ENCODE peak calls at places on chromosome 20, in four cellular contexts. One of them, this sample, is unnamed. For H3K4me1, the result is how much of the 10 kb centered on the place peaks cover.

GRCh38 chr20:60754866-60755265 is 497.2 kb upstream of the CDH4 start:
- DNase-seq in spleen: no peak
- DNase-seq in lower lobe of right lung: no peak
- DNase-seq in pancreas: no peak
- DNase-seq in this sample: no peak

GRCh38 chr20:49283703-49284625 is 6.1 kb upstream of the ZNFX1 start:
- DNase-seq in spleen: no peak
- DNase-seq in lower lobe of right lung: no peak
- DNase-seq in pancreas: no peak
- DNase-seq in this sample: no peak

GRCh38 chr20:48750941-48751620 is 76.7 kb downstream of the PREX1 start:
- DNase-seq in spleen: peak
- DNase-seq in lower lobe of right lung: peak
- DNase-seq in pancreas: no peak
- DNase-seq in this sample: peak

GRCh38 chr20:33298391-33298790 is 15.4 kb downstream of the BPIFB1 start:
- DNase-seq in spleen: no peak
- DNase-seq in lower lobe of right lung: no peak
- DNase-seq in pancreas: no peak
- DNase-seq in this sample: no peak

GRCh38 chr20:52783769-52784168 is 188.4 kb upstream of the TSHZ2 start:
- DNase-seq in spleen: no peak
- DNase-seq in lower lobe of right lung: no peak
- DNase-seq in pancreas: no peak
- DNase-seq in this sample: no peak

GRCh38 chr20:39795401-39796272 is 833.5 kb downstream of the DHX35 start:
- DNase-seq in spleen: no peak
- DNase-seq in lower lobe of right lung: no peak
- DNase-seq in pancreas: no peak
- DNase-seq in this sample: no peak

GRCh38 chr20:44154521-44155001 is 32.4 kb downstream of the JPH2 start:
- DNase-seq in spleen: no peak
- DNase-seq in lower lobe of right lung: no peak
- DNase-seq in pancreas: no peak
- DNase-seq in this sample: no peak

GRCh38 chr20:11047559-11047958 is 373.8 kb upstream of the JAG1 start:
- DNase-seq in spleen: no peak
- DNase-seq in lower lobe of right lung: no peak
- DNase-seq in pancreas: no peak
- DNase-seq in this sample: no peak

GRCh38 chr20:61223121-61223520 is 28.9 kb upstream of the CDH4 start:
- DNase-seq in spleen: no peak
- DNase-seq in lower lobe of right lung: no peak
- DNase-seq in pancreas: no peak
- DNase-seq in this sample: no peak

GRCh38 chr20:9051508-9051907 is 17.4 kb upstream of the PLCB4 start:
- DNase-seq in spleen: no peak
- DNase-seq in lower lobe of right lung: no peak
- DNase-seq in pancreas: no peak
- DNase-seq in this sample: no peak

GRCh38 chr20:50348118-50348517 is 157.5 kb downstream of the CEBPB start:
- DNase-seq in spleen: peak
- DNase-seq in lower lobe of right lung: peak
- DNase-seq in pancreas: no peak
- DNase-seq in this sample: no peak

GRCh38 chr20:8372819-8373218 is 240.8 kb downstream of the PLCB1 start:
- DNase-seq in spleen: no peak
- DNase-seq in lower lobe of right lung: no peak
- DNase-seq in pancreas: no peak
- DNase-seq in this sample: no peak

GRCh38 chr20:37976862-37977261 is 56.4 kb downstream of the TTI1 start:
- DNase-seq in spleen: no peak
- DNase-seq in lower lobe of right lung: no peak
- DNase-seq in pancreas: no peak
- DNase-seq in this sample: no peak

GRCh38 chr20:41031243-41031619 is 2.6 kb downstream of the TOP1 start:
- DNase-seq in spleen: no peak
- DNase-seq in lower lobe of right lung: no peak
- DNase-seq in pancreas: no peak
- DNase-seq in this sample: no peak

GRCh38 chr20:41032243-41032642 is 3.6 kb downstream of the TOP1 start:
- DNase-seq in spleen: no peak
- DNase-seq in lower lobe of right lung: no peak
- DNase-seq in pancreas: no peak
- DNase-seq in this sample: no peak

GRCh38 chr20:41029150-41029872 is 689 bp downstream of the TOP1 start:
- DNase-seq in spleen: peak
- DNase-seq in lower lobe of right lung: peak
- DNase-seq in pancreas: no peak
- DNase-seq in this sample: peak

GRCh38 chr20:41028359-41029149 is at the start of gene TOP1:
- DNase-seq in spleen: peak
- DNase-seq in lower lobe of right lung: peak
- DNase-seq in pancreas: peak
- DNase-seq in this sample: peak

DNA sequence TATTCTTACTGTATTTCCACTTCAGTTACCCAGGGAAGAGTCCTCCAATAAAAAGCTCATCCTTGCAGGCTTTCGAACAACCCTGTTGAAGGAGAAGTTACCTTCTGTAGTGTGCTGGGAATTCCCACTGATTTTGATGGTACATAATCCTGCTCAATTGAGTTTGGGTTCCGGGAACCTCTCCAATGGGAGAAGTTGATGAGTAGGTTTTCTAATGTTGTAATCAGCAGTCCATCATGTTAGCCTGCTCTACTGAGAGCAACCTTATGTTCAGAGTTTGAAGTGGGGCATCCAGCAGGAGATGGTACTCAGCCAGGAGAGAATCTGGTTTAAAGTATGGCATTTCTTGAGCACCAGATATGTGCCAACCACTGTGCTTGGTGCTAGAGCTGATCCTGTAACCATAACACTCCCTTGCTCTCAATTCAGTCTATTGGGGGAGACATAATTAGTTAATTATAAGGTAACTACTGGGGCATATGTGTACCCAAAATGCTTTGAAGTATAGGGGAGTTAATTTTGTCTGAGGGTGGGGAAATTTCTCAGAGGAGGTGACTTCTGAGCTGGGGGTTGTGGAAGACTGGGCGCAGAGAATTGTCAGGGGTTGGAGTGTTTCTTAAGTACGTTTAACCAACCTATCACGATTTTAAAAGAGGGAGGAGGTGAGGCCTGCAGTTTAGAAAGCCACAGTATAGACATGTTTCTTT is 2.1 kb downstream of the TOP1 start:
- DNase-seq in spleen: no peak
- DNase-seq in lower lobe of right lung: no peak
- DNase-seq in pancreas: no peak
- DNase-seq in this sample: no peak
- H3K4me3 ChIP-seq in spleen: peak
- H3K4me3 ChIP-seq in lower lobe of right lung: peak
- H3K4me3 ChIP-seq in pancreas: peak
- H3K4me3 ChIP-seq in this sample: no peak

DNA sequence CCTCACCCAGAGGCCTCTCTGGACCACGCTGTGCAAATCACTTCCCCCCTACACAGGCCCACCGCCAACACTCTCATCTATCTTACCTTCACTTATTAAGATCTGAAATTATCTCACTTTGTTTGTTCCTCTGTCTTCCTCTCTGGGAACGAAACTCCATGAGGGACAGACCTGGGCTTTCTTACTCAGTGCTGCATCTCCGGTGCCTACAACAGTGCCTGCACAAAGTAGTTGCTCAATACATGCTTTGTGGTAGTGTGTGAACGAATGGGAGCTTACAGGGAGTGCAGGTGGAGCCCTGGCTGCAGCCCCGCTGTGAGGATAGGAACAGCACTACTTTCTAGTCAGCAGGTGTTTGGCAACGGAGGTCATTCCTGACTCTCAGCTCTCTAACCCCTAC is 5.3 kb downstream of the CASS4 start:
- DNase-seq in spleen: no peak
- DNase-seq in lower lobe of right lung: no peak
- DNase-seq in pancreas: no peak
- DNase-seq in this sample: no peak
- H3K4me1 ChIP-seq in spleen: half or more
- H3K4me1 ChIP-seq in lower lobe of right lung: half or more
- H3K4me1 ChIP-seq in pancreas: under half
- H3K4me1 ChIP-seq in this sample: under half

DNA sequence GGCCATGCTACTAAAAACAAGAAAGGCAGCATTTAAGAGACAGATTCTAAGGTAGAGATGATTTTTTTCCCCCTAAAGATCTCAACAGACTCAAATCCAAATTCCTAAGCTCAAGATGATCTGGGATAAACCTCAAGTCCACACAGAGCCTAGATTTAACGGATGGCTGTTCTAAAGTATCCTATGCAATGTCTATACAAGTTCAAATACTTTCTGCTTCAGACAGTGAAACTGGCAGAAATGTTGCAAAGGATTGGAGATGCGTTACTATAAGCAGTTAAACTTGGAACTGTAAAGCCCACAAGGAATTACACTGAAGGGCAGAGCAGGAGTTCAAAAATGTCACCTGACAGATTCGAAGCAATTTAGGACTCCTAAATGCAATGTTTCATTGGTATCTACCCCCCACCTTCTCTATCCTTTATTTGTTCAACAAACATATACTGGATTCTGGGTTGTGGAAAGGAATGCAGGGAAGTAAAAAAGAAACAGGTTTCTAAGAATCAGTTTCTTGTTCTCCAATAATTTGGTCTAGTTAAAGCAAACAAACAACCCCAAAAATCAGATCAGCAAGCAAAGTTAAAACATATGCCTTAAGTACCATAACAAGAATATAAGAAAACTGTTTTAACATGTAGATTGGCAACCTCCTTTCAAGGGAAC is 1.6 kb downstream of the DNAAF9 start:
- DNase-seq in spleen: no peak
- DNase-seq in lower lobe of right lung: no peak
- DNase-seq in pancreas: no peak
- DNase-seq in this sample: no peak
- H3K4me3 ChIP-seq in spleen: no peak
- H3K4me3 ChIP-seq in lower lobe of right lung: peak
- H3K4me3 ChIP-seq in pancreas: no peak
- H3K4me3 ChIP-seq in this sample: no peak

GRCh38 chr20:19821605-19822004 is 63.5 kb downstream of the RIN2 start:
- DNase-seq in spleen: no peak
- DNase-seq in lower lobe of right lung: no peak
- DNase-seq in pancreas: no peak
- DNase-seq in this sample: no peak
- H3K4me1 ChIP-seq in spleen: under half
- H3K4me1 ChIP-seq in lower lobe of right lung: under half
- H3K4me1 ChIP-seq in pancreas: under half
- H3K4me1 ChIP-seq in this sample: under half

GRCh38 chr20:17966432-17967312 is 1.9 kb downstream of the SNX5 start:
- DNase-seq in spleen: no peak
- DNase-seq in lower lobe of right lung: no peak
- DNase-seq in pancreas: no peak
- DNase-seq in this sample: no peak
- H3K4me3 ChIP-seq in spleen: peak
- H3K4me3 ChIP-seq in lower lobe of right lung: peak
- H3K4me3 ChIP-seq in pancreas: no peak
- H3K4me3 ChIP-seq in this sample: no peak

DNA sequence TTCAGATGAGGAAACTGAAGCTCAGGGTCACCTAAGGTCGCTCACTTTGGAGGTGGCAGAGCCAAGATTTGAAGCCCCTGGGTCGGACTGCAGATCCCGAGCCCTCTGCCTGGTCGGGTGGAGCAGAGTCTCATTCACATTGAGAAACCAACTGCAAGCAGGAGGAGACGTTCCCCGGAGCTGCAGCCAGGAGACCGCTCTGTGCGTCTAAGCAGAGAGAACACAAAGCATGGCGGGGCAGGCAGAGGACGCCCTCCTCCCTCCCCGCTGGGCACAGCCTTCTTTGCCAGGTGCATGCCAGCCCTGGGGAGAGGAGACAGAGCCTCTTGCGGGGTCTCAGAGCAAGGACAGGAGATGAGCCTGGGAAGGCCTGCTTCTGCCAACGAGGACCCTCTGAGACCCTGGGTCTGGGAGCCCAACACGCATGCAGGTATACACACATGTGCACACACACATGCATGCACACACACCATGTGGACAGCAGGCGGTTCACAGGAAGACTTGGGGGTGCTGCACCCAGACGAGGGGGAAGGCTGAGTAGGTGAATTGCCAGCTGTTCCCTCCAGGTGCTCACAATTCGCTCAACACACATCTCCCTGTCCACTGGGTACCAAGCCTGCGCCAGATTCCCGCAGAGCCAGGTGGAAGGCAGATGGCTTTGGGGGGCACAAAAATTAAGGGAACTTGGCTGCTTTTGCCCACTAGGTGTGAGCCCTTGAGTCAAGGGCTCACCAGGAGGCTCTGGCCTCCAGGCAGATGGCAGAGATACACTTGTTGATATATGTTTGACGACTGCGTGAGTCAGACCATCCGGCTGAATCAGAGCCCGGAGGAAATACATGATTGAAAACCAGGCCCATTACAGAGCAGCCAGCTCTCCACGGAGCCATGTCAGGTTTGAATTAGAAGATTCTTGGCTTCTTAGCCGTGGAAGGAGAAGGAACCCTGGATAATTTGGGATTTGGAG is 5.5 kb upstream of the NTSR1 start:
- DNase-seq in spleen: no peak
- DNase-seq in lower lobe of right lung: no peak
- DNase-seq in pancreas: no peak
- DNase-seq in this sample: peak
- H3K4me1 ChIP-seq in spleen: under half
- H3K4me1 ChIP-seq in lower lobe of right lung: under half
- H3K4me1 ChIP-seq in pancreas: under half
- H3K4me1 ChIP-seq in this sample: under half

GRCh38 chr20:34363062-34364012 is at the start of gene ITCH:
- DNase-seq in spleen: peak
- DNase-seq in lower lobe of right lung: peak
- DNase-seq in pancreas: peak
- DNase-seq in this sample: peak

GRCh38 chr20:34364013-34364382 is 925 bp downstream of the ITCH start:
- DNase-seq in spleen: no peak
- DNase-seq in lower lobe of right lung: no peak
- DNase-seq in pancreas: no peak
- DNase-seq in this sample: no peak

GRCh38 chr20:34365765-34366213 is 2.7 kb downstream of the ITCH start:
- DNase-seq in spleen: no peak
- DNase-seq in lower lobe of right lung: no peak
- DNase-seq in pancreas: no peak
- DNase-seq in this sample: no peak

GRCh38 chr20:34367155-34367554 is 4.1 kb downstream of the ITCH start:
- DNase-seq in spleen: no peak
- DNase-seq in lower lobe of right lung: no peak
- DNase-seq in pancreas: no peak
- DNase-seq in this sample: no peak

GRCh38 chr20:34362502-34363061 is 491 bp upstream of the ITCH start:
- DNase-seq in spleen: peak
- DNase-seq in lower lobe of right lung: no peak
- DNase-seq in pancreas: no peak
- DNase-seq in this sample: no peak
- H3K4me3 ChIP-seq in spleen: peak
- H3K4me3 ChIP-seq in lower lobe of right lung: peak
- H3K4me3 ChIP-seq in pancreas: no peak
- H3K4me3 ChIP-seq in this sample: no peak

GRCh38 chr20:47559141-47559540 is 57.5 kb downstream of the NCOA3 start:
- DNase-seq in spleen: no peak
- DNase-seq in lower lobe of right lung: no peak
- DNase-seq in pancreas: no peak
- DNase-seq in this sample: no peak
- H3K4me1 ChIP-seq in spleen: half or more
- H3K4me1 ChIP-seq in lower lobe of right lung: half or more
- H3K4me1 ChIP-seq in pancreas: under half
- H3K4me1 ChIP-seq in this sample: under half

This sample was measured in mucosa of descending colon.